ENCODE peak calls at places on chromosomes 13 and 19, in four cellular contexts. One of them, this sample, is unnamed.

GRCh38 chr13:26759907-26760834 is at the start of gene GPR12:
- DNase-seq in Panc1: no peak
- DNase-seq in AG09309: no peak
- DNase-seq in CD4-positive, alpha-beta T cell: no peak
- DNase-seq in this sample: peak

GRCh38 chr19:40424637-40425449 is 949 bp downstream of the SERTAD1 start:
- DNase-seq in Panc1: no peak
- DNase-seq in AG09309: no peak
- DNase-seq in CD4-positive, alpha-beta T cell: no peak
- DNase-seq in this sample: peak

GRCh38 chr19:33303791-33304759 is 1.7 kb upstream of the CEBPA start:
- DNase-seq in Panc1: no peak
- DNase-seq in AG09309: no peak
- DNase-seq in CD4-positive, alpha-beta T cell: no peak
- DNase-seq in this sample: peak

GRCh38 chr19:41439441-41440222 is at the start of gene DMAC2:
- DNase-seq in Panc1: peak
- DNase-seq in AG09309: peak
- DNase-seq in CD4-positive, alpha-beta T cell: peak
- DNase-seq in this sample: peak

GRCh38 chr19:19372656-19373416 is 32.6 kb upstream of the GATAD2A start:
- DNase-seq in Panc1: no peak
- DNase-seq in AG09309: no peak
- DNase-seq in CD4-positive, alpha-beta T cell: no peak
- DNase-seq in this sample: peak

GRCh38 chr19:56261145-56261544 is 11.4 kb upstream of the EDDM13 start:
- DNase-seq in Panc1: no peak
- DNase-seq in AG09309: no peak
- DNase-seq in CD4-positive, alpha-beta T cell: no peak
- DNase-seq in this sample: no peak

GRCh38 chr13:91112191-91112579 is 235.3 kb upstream of the MIR17HG start:
- DNase-seq in Panc1: no peak
- DNase-seq in AG09309: no peak
- DNase-seq in CD4-positive, alpha-beta T cell: no peak
- DNase-seq in this sample: no peak

GRCh38 chr19:55301459-55302331 is 17.9 kb downstream of the BRSK1 start:
- DNase-seq in Panc1: peak
- DNase-seq in AG09309: no peak
- DNase-seq in CD4-positive, alpha-beta T cell: peak
- DNase-seq in this sample: peak

GRCh38 chr13:40116008-40116407 is 460.5 kb downstream of the COG6 start:
- DNase-seq in Panc1: no peak
- DNase-seq in AG09309: peak
- DNase-seq in CD4-positive, alpha-beta T cell: peak
- DNase-seq in this sample: peak

GRCh38 chr13:45055198-45055901 is 65.0 kb upstream of the GTF2F2 start:
- DNase-seq in Panc1: peak
- DNase-seq in AG09309: peak
- DNase-seq in CD4-positive, alpha-beta T cell: no peak
- DNase-seq in this sample: peak

GRCh38 chr13:33728271-33729037 is 89.5 kb upstream of the RFC3 start:
- DNase-seq in Panc1: no peak
- DNase-seq in AG09309: no peak
- DNase-seq in CD4-positive, alpha-beta T cell: no peak
- DNase-seq in this sample: no peak

GRCh38 chr19:46481187-46481586 is 9.8 kb upstream of the PNMA8A start:
- DNase-seq in Panc1: no peak
- DNase-seq in AG09309: no peak
- DNase-seq in CD4-positive, alpha-beta T cell: no peak
- DNase-seq in this sample: peak

GRCh38 chr13:36453518-36453917 is 21.2 kb downstream of the CCNA1 start:
- DNase-seq in Panc1: no peak
- DNase-seq in AG09309: peak
- DNase-seq in CD4-positive, alpha-beta T cell: no peak
- DNase-seq in this sample: no peak

GRCh38 chr13:47188802-47189201 is 291.9 kb upstream of the HTR2A start:
- DNase-seq in Panc1: no peak
- DNase-seq in AG09309: peak
- DNase-seq in CD4-positive, alpha-beta T cell: no peak
- DNase-seq in this sample: peak

GRCh38 chr19:4652075-4652474 is 12.8 kb downstream of the TNFAIP8L1 start:
- DNase-seq in Panc1: no peak
- DNase-seq in AG09309: no peak
- DNase-seq in CD4-positive, alpha-beta T cell: no peak
- DNase-seq in this sample: no peak

GRCh38 chr19:35462476-35462953 is 14.5 kb downstream of the FFAR2 start:
- DNase-seq in Panc1: no peak
- DNase-seq in AG09309: no peak
- DNase-seq in CD4-positive, alpha-beta T cell: peak
- DNase-seq in this sample: no peak

GRCh38 chr13:57624565-57625435 is 6.7 kb upstream of the PCDH17 start:
- DNase-seq in Panc1: no peak
- DNase-seq in AG09309: no peak
- DNase-seq in CD4-positive, alpha-beta T cell: no peak
- DNase-seq in this sample: peak

GRCh38 chr19:35037716-35038622 is 3.6 kb upstream of the HPN start:
- DNase-seq in Panc1: no peak
- DNase-seq in AG09309: no peak
- DNase-seq in CD4-positive, alpha-beta T cell: no peak
- DNase-seq in this sample: no peak

GRCh38 chr13:23020246-23020843 is 160.4 kb upstream of the SGCG start:
- DNase-seq in Panc1: peak
- DNase-seq in AG09309: peak
- DNase-seq in CD4-positive, alpha-beta T cell: no peak
- DNase-seq in this sample: peak

GRCh38 chr13:98994896-98995295 is 17.0 kb upstream of the DOCK9 start:
- DNase-seq in Panc1: no peak
- DNase-seq in AG09309: no peak
- DNase-seq in CD4-positive, alpha-beta T cell: no peak
- DNase-seq in this sample: no peak

GRCh38 chr19:45164577-45165335 is 4.0 kb upstream of the NKPD1 start:
- DNase-seq in Panc1: no peak
- DNase-seq in AG09309: no peak
- DNase-seq in CD4-positive, alpha-beta T cell: peak
- DNase-seq in this sample: peak

GRCh38 chr13:48746816-48747215 is 93.1 kb downstream of the CYSLTR2 start:
- DNase-seq in Panc1: no peak
- DNase-seq in AG09309: no peak
- DNase-seq in CD4-positive, alpha-beta T cell: no peak
- DNase-seq in this sample: no peak

GRCh38 chr19:46229442-46229841 is at the start of gene IGFL1:
- DNase-seq in Panc1: no peak
- DNase-seq in AG09309: no peak
- DNase-seq in CD4-positive, alpha-beta T cell: no peak
- DNase-seq in this sample: no peak

GRCh38 chr19:45402469-45403070 is 2.3 kb downstream of the PPP1R13L start:
- DNase-seq in Panc1: no peak
- DNase-seq in AG09309: no peak
- DNase-seq in CD4-positive, alpha-beta T cell: peak
- DNase-seq in this sample: peak

GRCh38 chr19:10981496-10981895 is 20.7 kb downstream of the SMARCA4 start:
- DNase-seq in Panc1: no peak
- DNase-seq in AG09309: no peak
- DNase-seq in CD4-positive, alpha-beta T cell: no peak
- DNase-seq in this sample: peak

GRCh38 chr19:3336680-3337523 is 29.5 kb upstream of the NFIC start:
- DNase-seq in Panc1: no peak
- DNase-seq in AG09309: no peak
- DNase-seq in CD4-positive, alpha-beta T cell: no peak
- DNase-seq in this sample: peak

GRCh38 chr13:23320926-23321533 is 112.5 kb downstream of the SACS start:
- DNase-seq in Panc1: no peak
- DNase-seq in AG09309: no peak
- DNase-seq in CD4-positive, alpha-beta T cell: no peak
- DNase-seq in this sample: no peak

GRCh38 chr19:27774827-27775226 is 1438.1 kb downstream of the UQCRFS1 start:
- DNase-seq in Panc1: no peak
- DNase-seq in AG09309: no peak
- DNase-seq in CD4-positive, alpha-beta T cell: no peak
- DNase-seq in this sample: no peak
- TF ChIP-seq CTCF in Panc1: peak
- TF ChIP-seq CTCF in AG09309: peak
- TF ChIP-seq CTCF in CD4-positive, alpha-beta T cell: peak
- TF ChIP-seq CTCF in this sample: peak

GRCh38 chr19:57651654-57651996 is 17.1 kb upstream of the ZSCAN4 start:
- DNase-seq in Panc1: no peak
- DNase-seq in AG09309: no peak
- DNase-seq in CD4-positive, alpha-beta T cell: no peak
- DNase-seq in this sample: no peak
- TF ChIP-seq CTCF in Panc1: peak
- TF ChIP-seq CTCF in AG09309: peak
- TF ChIP-seq CTCF in CD4-positive, alpha-beta T cell: no peak
- TF ChIP-seq CTCF in this sample: peak

GRCh38 chr19:38932425-38933179 is 1.9 kb downstream of the MRPS12 start:
- DNase-seq in Panc1: no peak
- DNase-seq in AG09309: no peak
- DNase-seq in CD4-positive, alpha-beta T cell: peak
- DNase-seq in this sample: peak
- TF ChIP-seq CTCF in Panc1: no peak
- TF ChIP-seq CTCF in AG09309: peak
- TF ChIP-seq CTCF in CD4-positive, alpha-beta T cell: peak
- TF ChIP-seq CTCF in this sample: peak

DNA sequence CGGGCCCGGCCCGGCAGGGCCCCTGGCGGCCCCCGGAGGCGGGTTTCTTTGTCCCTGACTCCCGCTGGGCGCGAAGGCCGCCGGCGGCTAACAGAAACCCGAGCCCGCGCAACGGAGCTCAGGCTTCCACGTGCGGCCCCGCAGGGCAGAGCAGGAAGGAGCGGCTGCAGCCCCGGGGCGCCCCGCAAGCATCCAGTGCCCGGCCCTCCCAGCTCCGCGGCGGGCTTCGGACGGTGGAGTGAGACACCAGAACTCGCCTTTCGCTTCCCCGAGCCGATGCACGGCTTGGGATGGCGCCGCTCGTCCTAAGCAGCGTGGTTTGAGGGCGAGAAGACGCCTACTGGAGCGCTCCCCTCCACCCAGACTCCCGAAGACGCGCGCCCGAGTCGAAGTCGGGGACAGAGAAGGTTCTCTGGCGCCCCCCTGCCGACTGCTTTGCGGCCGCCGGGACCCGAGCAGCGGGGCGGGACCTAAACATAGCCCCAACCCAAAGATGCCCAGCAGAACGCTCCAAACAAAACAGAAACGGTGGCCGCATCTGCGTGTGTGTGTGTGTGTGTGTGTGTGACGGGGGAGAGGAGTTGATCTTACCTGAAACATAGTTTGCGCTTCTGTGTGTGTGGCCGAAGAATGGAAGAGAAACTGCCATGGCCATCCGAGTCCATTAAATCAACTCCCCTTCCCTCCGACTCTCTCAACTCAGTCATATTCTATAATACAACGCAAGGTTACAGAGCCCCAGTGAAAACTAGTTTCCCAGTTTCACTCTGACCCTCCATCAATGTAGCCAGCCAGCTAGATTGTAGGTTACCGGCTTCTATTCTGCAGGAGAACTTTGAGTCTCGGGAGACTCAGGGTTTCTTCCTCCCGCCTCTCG is 629 bp upstream of the FGF9 start:
- DNase-seq in Panc1: no peak
- DNase-seq in AG09309: no peak
- DNase-seq in CD4-positive, alpha-beta T cell: peak
- DNase-seq in this sample: peak
- TF ChIP-seq CTCF in Panc1: peak
- TF ChIP-seq CTCF in AG09309: no peak
- TF ChIP-seq CTCF in CD4-positive, alpha-beta T cell: no peak
- TF ChIP-seq CTCF in this sample: no peak

DNA sequence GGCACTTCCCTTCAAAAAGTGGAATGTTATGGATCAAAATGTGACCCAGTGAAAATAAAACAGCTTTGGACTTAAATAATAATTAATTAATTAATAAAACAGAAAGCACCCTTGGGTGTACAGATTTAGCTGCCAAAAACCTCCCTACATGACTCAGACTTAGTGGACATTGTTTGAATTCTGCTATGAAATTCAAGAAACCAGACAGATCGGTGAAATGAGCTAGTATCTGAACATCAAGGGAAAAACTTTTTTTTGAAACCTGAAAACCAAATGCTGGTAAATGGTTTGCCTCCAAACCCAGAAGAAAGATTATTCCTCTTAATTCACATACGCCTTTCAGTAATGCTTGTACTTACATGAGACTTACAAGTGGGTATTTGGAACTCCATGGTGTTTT is 33.5 kb downstream of the SOX21 start:
- DNase-seq in Panc1: no peak
- DNase-seq in AG09309: no peak
- DNase-seq in CD4-positive, alpha-beta T cell: no peak
- DNase-seq in this sample: no peak
- TF ChIP-seq CTCF in Panc1: no peak
- TF ChIP-seq CTCF in AG09309: no peak
- TF ChIP-seq CTCF in CD4-positive, alpha-beta T cell: no peak
- TF ChIP-seq CTCF in this sample: no peak

GRCh38 chr19:54159352-54160181 is at the start of gene LENG1:
- DNase-seq in Panc1: peak
- DNase-seq in AG09309: peak
- DNase-seq in CD4-positive, alpha-beta T cell: peak
- DNase-seq in this sample: peak
- TF ChIP-seq CTCF in Panc1: no peak
- TF ChIP-seq CTCF in AG09309: peak
- TF ChIP-seq CTCF in CD4-positive, alpha-beta T cell: no peak
- TF ChIP-seq CTCF in this sample: peak

GRCh38 chr19:48813123-48813911 is 2.5 kb upstream of the BCAT2 start:
- DNase-seq in Panc1: no peak
- DNase-seq in AG09309: no peak
- DNase-seq in CD4-positive, alpha-beta T cell: no peak
- DNase-seq in this sample: no peak
- TF ChIP-seq CTCF in Panc1: no peak
- TF ChIP-seq CTCF in AG09309: peak
- TF ChIP-seq CTCF in CD4-positive, alpha-beta T cell: no peak
- TF ChIP-seq CTCF in this sample: peak